ENCODE peak calls at places on chromosomes 13 and 19, in seven cellular contexts. V is brain microvascular endothelial cell, B is heart left ventricle, Z is fibroblast of pulmonary artery, G is cardiac fibroblast, I is RWPE1, K is GM12865. J is an unnamed sample.

GRCh38 chr13:110907951-110908898 is 6.6 kb downstream of the ANKRD10 start:
- DNase-seq in K (no peak), V (no peak), I (peak; percentile 87), Z (peak; percentile 58), B (no peak), G (peak; percentile 49), J (no peak)

GRCh38 chr13:111456452-111457230 is 136.2 kb downstream of the TEX29 start:
- DNase-seq in K (no peak), G (no peak), I (no peak), V (no peak), Z (no peak), B (no peak), J (no peak)

GRCh38 chr19:3123956-3124355 is 11.9 kb upstream of the GNA15 start:
- DNase-seq in B (no peak), G (no peak), K (no peak), V (no peak), Z (no peak), I (no peak), J (no peak)

GRCh38 chr19:53055117-53055516 is 10.6 kb downstream of the ERVV-2 start:
- DNase-seq in I (no peak), G (no peak), K (no peak), B (no peak), V (peak; percentile 45), Z (no peak), J (peak; percentile 3)

GRCh38 chr13:102912599-102912998 is 66.8 kb downstream of the ERCC5 start:
- DNase-seq in G (no peak), I (no peak), V (no peak), K (no peak), Z (no peak), B (no peak), J (no peak)

GRCh38 chr19:15283141-15283885 is 49.0 kb downstream of the BRD4 start:
- DNase-seq in B (no peak), G (peak; percentile 55), V (peak; percentile 46), I (no peak), K (peak; percentile 27), Z (peak; percentile 23), J (peak; percentile 63)

GRCh38 chr13:100269837-100270236 is 180.9 kb downstream of the PCCA start:
- DNase-seq in I (no peak), B (peak; percentile 72), V (peak; percentile 66), K (no peak), Z (peak; percentile 94), G (peak; percentile 96), J (peak; percentile 13)

GRCh38 chr13:48801255-48801654 is 147.5 kb downstream of the CYSLTR2 start:
- DNase-seq in K (no peak), V (peak; percentile 30), G (no peak), Z (no peak), B (no peak), I (no peak), J (peak; percentile 89)

GRCh38 chr19:32916969-32917611 is 47.5 kb upstream of the SLC7A9 start:
- DNase-seq in B (no peak), I (no peak), K (no peak), G (no peak), Z (peak; percentile 3), V (no peak), J (no peak)

GRCh38 chr13:112466132-112467025 is 90.2 kb downstream of the SPACA7 start:
- DNase-seq in K (no peak), G (no peak), Z (no peak), B (no peak), I (no peak), V (no peak), J (no peak)

GRCh38 chr13:32023698-32024097 is 7.9 kb upstream of the FRY start:
- DNase-seq in I (no peak), G (no peak), B (no peak), Z (no peak), K (no peak), V (no peak), J (no peak)
- TF ChIP-seq CTCF in I (peak; percentile 14), G (peak; percentile 27), B (no peak), Z (peak; percentile 37), K (no peak), V (peak; percentile 40), J (peak; percentile 58)

DNA sequence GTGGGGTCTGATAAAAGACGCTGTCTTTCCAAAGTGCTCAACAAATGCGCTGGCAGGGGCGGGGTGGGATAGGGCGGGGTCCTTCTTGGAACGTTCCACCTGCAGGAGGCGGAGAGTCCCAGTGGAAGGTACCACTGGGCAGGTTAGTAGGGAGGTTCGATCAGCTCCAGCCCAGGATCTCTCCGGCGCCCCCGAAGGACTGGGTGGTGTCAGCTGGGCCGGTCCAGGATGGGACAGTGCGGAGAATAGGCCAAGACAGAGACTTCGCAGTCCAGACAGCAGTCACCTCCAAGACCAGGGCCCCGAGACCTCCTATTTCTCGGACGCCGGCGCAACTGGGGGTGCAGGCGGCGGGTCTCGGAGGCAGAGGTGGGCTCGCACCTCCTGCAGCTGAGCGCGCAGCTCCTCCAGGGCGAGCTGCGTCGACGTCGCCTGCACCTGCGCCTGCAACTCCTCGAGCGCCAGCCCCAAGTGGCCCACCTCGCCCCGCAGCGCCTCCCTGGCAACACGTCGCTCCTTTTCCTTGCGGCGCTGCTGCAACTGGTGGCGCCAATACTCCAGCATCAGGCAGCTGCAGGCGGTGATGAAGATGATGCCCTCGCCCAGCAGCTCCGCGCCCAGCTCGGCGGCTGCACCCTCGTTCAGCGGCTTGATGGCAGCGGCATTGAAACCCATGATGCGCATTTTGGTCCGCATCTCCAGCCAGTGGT is 21.6 kb downstream of the VASP start:
- DNase-seq in I (peak; percentile 93), K (no peak), G (peak; percentile 23), Z (no peak), B (no peak), V (no peak), J (no peak)
- TF ChIP-seq CTCF in I (peak; percentile 46), K (no peak), G (no peak), Z (no peak), B (no peak), V (no peak), J (no peak)

GRCh38 chr19:12789904-12790619 is 1.2 kb upstream of the JUNB start:
- DNase-seq in V (peak; percentile 93), B (peak; percentile 98), G (peak; percentile 99), Z (peak; percentile 97), K (peak; percentile 100), I (peak; percentile 93), J (peak; percentile 95)

GRCh38 chr19:12790628-12791344 is 500 bp upstream of the JUNB start:
- DNase-seq in B (no peak), Z (no peak), I (no peak), K (no peak), V (no peak), G (no peak), J (no peak)

GRCh38 chr19:12792853-12793289 is 1.6 kb downstream of the JUNB start:
- DNase-seq in K (no peak), G (no peak), Z (no peak), B (no peak), I (no peak), V (no peak), J (no peak)

GRCh38 chr19:12792048-12792852 is 964 bp downstream of the JUNB start:
- DNase-seq in K (peak; percentile 93), B (peak; percentile 70), V (no peak), I (no peak), G (peak; percentile 66), Z (peak; percentile 60), J (no peak)

GRCh38 chr19:12791345-12792047 is at the start of gene JUNB:
- DNase-seq in K (peak; percentile 99), Z (peak; percentile 99), G (peak; percentile 99), V (peak; percentile 94), I (peak; percentile 89), B (peak; percentile 99), J (peak; percentile 97)
- TF ChIP-seq CTCF in K (no peak), Z (no peak), G (peak; percentile 10), V (peak; percentile 16), I (no peak), B (peak; percentile 6), J (peak; percentile 42)

GRCh38 chr19:16441661-16442071 is 30.1 kb downstream of the EPS15L1 start:
- DNase-seq in B (no peak), K (no peak), I (no peak), V (no peak), Z (no peak), G (peak; percentile 16), J (no peak)
- TF ChIP-seq CTCF in B (peak; percentile 45), K (peak; percentile 48), I (no peak), V (peak; percentile 73), Z (peak; percentile 42), G (peak; percentile 49), J (peak; percentile 68)

GRCh38 chr13:45742985-45743384 is 40.9 kb downstream of the CBY2 start:
- DNase-seq in I (no peak), G (no peak), B (no peak), K (no peak), Z (no peak), V (no peak), J (no peak)

GRCh38 chr13:45737571-45738002 is 35.5 kb downstream of the CBY2 start:
- DNase-seq in K (peak; percentile 44), G (no peak), I (no peak), V (no peak), B (no peak), Z (no peak), J (no peak)
- TF ChIP-seq CTCF in K (peak; percentile 48), G (peak; percentile 16), I (no peak), V (peak; percentile 47), B (peak; percentile 14), Z (peak; percentile 7), J (peak; percentile 18)

GRCh38 chr13:52024481-52024880 is at the start of gene UTP14C:
- DNase-seq in G (no peak), I (no peak), V (no peak), K (no peak), Z (no peak), B (no peak), J (no peak)
- TF ChIP-seq CTCF in G (no peak), I (no peak), V (no peak), K (no peak), Z (no peak), B (no peak), J (no peak)

GRCh38 chr13:60226507-60226906 is 62.8 kb upstream of the DIAPH3 start:
- DNase-seq in I (peak; percentile 4), G (peak; percentile 53), V (peak; percentile 25), Z (peak; percentile 48), K (peak; percentile 20), B (no peak), J (peak; percentile 49)
- TF ChIP-seq CTCF in I (peak; percentile 22), G (peak; percentile 56), V (peak; percentile 65), Z (peak; percentile 49), K (peak; percentile 19), B (peak; percentile 21), J (peak; percentile 62)